ENCODE peak calls at places on chromosomes 4 and X, in seven cellular contexts. J is NCI-H1694 treated with DMSO at 0.1 percent for 48 hours; S is brain microvascular endothelial cell; N is GM13976; K is activated T-cell treated with anti-CD3 and anti-CD28 coated beads, Interleukin-2, amount 50 U/mL, for 72 hours; T is fibroblast of mammary gland; V is HFF-Myc. B is an unnamed sample.
A peak's percentile ranks its signal among the peaks of the same experiment; 100 is the strongest.

GRCh38 chrX:136390921-136391320 is 90.2 kb downstream of the ADGRG4 start:
- DNase-seq in J (no peak), S (no peak), N (no peak), K (no peak), T (no peak), V (no peak), B (no peak)

GRCh38 chr4:67935888-67936287 is 27.4 kb downstream of the TMPRSS11A start:
- DNase-seq in J (no peak), S (no peak), N (no peak), K (no peak), T (no peak), V (no peak), B (no peak)

GRCh38 chrX:69285881-69286545 is 120.8 kb upstream of the PJA1 start:
- DNase-seq in J (peak; percentile 10), S (no peak), N (peak; percentile 81), K (peak; percentile 62), T (peak; percentile 25), V (no peak), B (peak; percentile 3)

GRCh38 chr4:93814722-93815121 is 13.8 kb upstream of the ATOH1 start:
- DNase-seq in J (no peak), S (no peak), N (no peak), K (no peak), T (no peak), V (no peak), B (no peak)

GRCh38 chr4:41215155-41215554 is 813 bp upstream of the APBB2 start:
- DNase-seq in J (no peak), S (no peak), N (no peak), K (no peak), T (no peak), V (no peak), B (no peak)

GRCh38 chrX:39823848-39824247 is 273.9 kb downstream of the BCOR start:
- DNase-seq in J (no peak), S (no peak), N (no peak), K (no peak), T (no peak), V (no peak), B (no peak)

GRCh38 chr4:5965225-5965624 is 53.0 kb downstream of the C4orf50 start:
- DNase-seq in J (no peak), S (no peak), N (no peak), K (no peak), T (no peak), V (no peak), B (no peak)

GRCh38 chr4:128527356-128527755 is 239.7 kb upstream of the PGRMC2 start:
- DNase-seq in J (no peak), S (no peak), N (no peak), K (no peak), T (no peak), V (no peak), B (no peak)

GRCh38 chr4:166924456-166924855 is 309.8 kb downstream of the SPOCK3 start:
- DNase-seq in J (no peak), S (no peak), N (no peak), K (no peak), T (no peak), V (no peak), B (no peak)

GRCh38 chrX:150365051-150365952 is 2.2 kb downstream of the MAMLD1 start:
- DNase-seq in J (peak; percentile 53), S (peak; percentile 28), N (peak; percentile 39), K (peak; percentile 83), T (peak; percentile 48), V (no peak), B (peak; percentile 66)

GRCh38 chr4:140108243-140108642 is 45.7 kb downstream of the MAML3 start:
- DNase-seq in J (no peak), S (no peak), N (no peak), K (no peak), T (no peak), V (no peak), B (no peak)

GRCh38 chr4:66164869-66165268 is 494.6 kb upstream of the EPHA5 start:
- DNase-seq in J (no peak), S (no peak), N (no peak), K (no peak), T (no peak), V (no peak), B (no peak)

GRCh38 chrX:151694661-151695582 is at the start of gene PRRG3:
- DNase-seq in J (no peak), S (no peak), N (no peak), K (no peak), T (no peak), V (no peak), B (no peak)

GRCh38 chrX:136094962-136095361 is 52.4 kb upstream of the FHL1 start:
- DNase-seq in J (no peak), S (peak; percentile 3), N (no peak), K (no peak), T (peak; percentile 26), V (no peak), B (no peak)

GRCh38 chr4:26907731-26908599 is 47.3 kb downstream of the STIM2 start:
- DNase-seq in J (no peak), S (no peak), N (no peak), K (no peak), T (no peak), V (no peak), B (no peak)

GRCh38 chr4:186651624-186652023 is 72.0 kb downstream of the FAT1 start:
- DNase-seq in J (no peak), S (peak; percentile 72), N (no peak), K (no peak), T (no peak), V (no peak), B (peak; percentile 76)

GRCh38 chr4:3340703-3341088 is 47.9 kb downstream of the RGS12 start:
- DNase-seq in J (no peak), S (no peak), N (no peak), K (no peak), T (no peak), V (no peak), B (no peak)

GRCh38 chr4:40924096-40924792 is 174.5 kb downstream of the NSUN7 start:
- DNase-seq in J (peak; percentile 30), S (peak; percentile 57), N (peak; percentile 81), K (peak; percentile 87), T (peak; percentile 60), V (no peak), B (peak; percentile 36)

GRCh38 chr4:176383273-176384077 is 63.7 kb downstream of the SPCS3 start:
- DNase-seq in J (no peak), S (peak; percentile 73), N (no peak), K (no peak), T (peak; percentile 60), V (no peak), B (peak; percentile 68)

GRCh38 chr4:102598102-102598758 is 97.1 kb downstream of the NFKB1 start:
- DNase-seq in J (no peak), S (peak; percentile 24), N (no peak), K (no peak), T (no peak), V (no peak), B (no peak)

GRCh38 chr4:15034071-15034764 is 31.9 kb downstream of the CPEB2 start:
- DNase-seq in J (no peak), S (peak; percentile 77), N (no peak), K (no peak), T (peak; percentile 45), V (peak; percentile 15), B (peak; percentile 70)

GRCh38 chr4:95255396-95256107 is 293.2 kb downstream of the UNC5C start:
- DNase-seq in J (no peak), S (peak; percentile 77), N (no peak), K (no peak), T (peak; percentile 61), V (no peak), B (peak; percentile 71)

GRCh38 chr4:55068522-55068921 is 56.9 kb downstream of the KDR start:
- DNase-seq in J (no peak), S (no peak), N (no peak), K (no peak), T (no peak), V (no peak), B (no peak)

GRCh38 chrX:16827225-16827624 is 41.0 kb downstream of the TXLNG start:
- DNase-seq in J (no peak), S (no peak), N (no peak), K (no peak), T (peak; percentile 55), V (no peak), B (peak; percentile 76)

GRCh38 chrX:132957211-132958085 is 981 bp downstream of the HS6ST2 start:
- DNase-seq in J (peak; percentile 13), S (no peak), N (no peak), K (peak; percentile 3), T (peak; percentile 9), V (no peak), B (no peak)

GRCh38 chr4:186657766-186658165 is 65.9 kb downstream of the FAT1 start:
- DNase-seq in J (no peak), S (peak; percentile 47), N (no peak), K (no peak), T (peak; percentile 34), V (no peak), B (no peak)

GRCh38 chr4:1338752-1339414 is 8.1 kb upstream of the UVSSA start:
- DNase-seq in J (no peak), S (no peak), N (no peak), K (no peak), T (no peak), V (no peak), B (no peak)

GRCh38 chr4:141797966-141798365 is 161.6 kb downstream of the IL15 start:
- DNase-seq in J (no peak), S (peak; percentile 29), N (no peak), K (no peak), T (peak; percentile 23), V (no peak), B (peak; percentile 37)

B was measured in fibroblast of lung.